ENCODE peak calls at places on chromosome 19, in nine cellular contexts. One of them, this sample, is unnamed.
A peak's percentile ranks its signal among the peaks of the same experiment; 100 is the strongest.

GRCh38 chr19:50703915-50704548 is 15.6 kb downstream of the SHANK1 start:
- DNase-seq in uterus: no peak
- DNase-seq in cardiac muscle cell: peak; percentile 55
- DNase-seq in breast epithelium: no peak
- DNase-seq in IMR-90: no peak
- DNase-seq in BE2C: peak; percentile 68
- DNase-seq in fibroblast of lung: no peak
- DNase-seq in glutamatergic neuron: peak; percentile 48
- DNase-seq in choroid plexus epithelial cell: no peak
- DNase-seq in this sample: no peak

GRCh38 chr19:38035515-38036495 is 128.8 kb downstream of the SIPA1L3 start:
- DNase-seq in cardiac muscle cell: no peak
- DNase-seq in BE2C: peak; percentile 28
- DNase-seq in IMR-90: peak; percentile 58
- DNase-seq in uterus: no peak
- DNase-seq in fibroblast of lung: peak; percentile 79
- DNase-seq in choroid plexus epithelial cell: no peak
- DNase-seq in breast epithelium: no peak
- DNase-seq in glutamatergic neuron: no peak
- DNase-seq in this sample: no peak

GRCh38 chr19:30622276-30622675 is 250.1 kb downstream of the ZNF536 start:
- DNase-seq in IMR-90: no peak
- DNase-seq in fibroblast of lung: no peak
- DNase-seq in breast epithelium: no peak
- DNase-seq in cardiac muscle cell: no peak
- DNase-seq in BE2C: no peak
- DNase-seq in glutamatergic neuron: no peak
- DNase-seq in uterus: no peak
- DNase-seq in choroid plexus epithelial cell: no peak
- DNase-seq in this sample: no peak

GRCh38 chr19:48397636-48398328 is 4.3 kb downstream of the GRIN2D start:
- DNase-seq in choroid plexus epithelial cell: no peak
- DNase-seq in fibroblast of lung: no peak
- DNase-seq in BE2C: no peak
- DNase-seq in IMR-90: no peak
- DNase-seq in glutamatergic neuron: no peak
- DNase-seq in breast epithelium: no peak
- DNase-seq in uterus: no peak
- DNase-seq in cardiac muscle cell: no peak
- DNase-seq in this sample: no peak

GRCh38 chr19:2282062-2282861 is at the start of gene PEAK3:
- DNase-seq in fibroblast of lung: peak; percentile 57
- DNase-seq in choroid plexus epithelial cell: peak; percentile 53
- DNase-seq in cardiac muscle cell: peak; percentile 61
- DNase-seq in BE2C: no peak
- DNase-seq in IMR-90: peak; percentile 24
- DNase-seq in glutamatergic neuron: peak; percentile 53
- DNase-seq in breast epithelium: no peak
- DNase-seq in uterus: peak; percentile 51
- DNase-seq in this sample: no peak

GRCh38 chr19:1267441-1268391 is 1.4 kb upstream of the CIRBP start:
- DNase-seq in cardiac muscle cell: no peak
- DNase-seq in fibroblast of lung: peak; percentile 58
- DNase-seq in uterus: peak; percentile 65
- DNase-seq in BE2C: no peak
- DNase-seq in glutamatergic neuron: no peak
- DNase-seq in choroid plexus epithelial cell: peak; percentile 31
- DNase-seq in breast epithelium: no peak
- DNase-seq in IMR-90: peak; percentile 60
- DNase-seq in this sample: no peak

GRCh38 chr19:51093510-51094345 is 11.0 kb upstream of the KLK14 start:
- DNase-seq in BE2C: no peak
- DNase-seq in uterus: no peak
- DNase-seq in breast epithelium: no peak
- DNase-seq in glutamatergic neuron: no peak
- DNase-seq in cardiac muscle cell: no peak
- DNase-seq in choroid plexus epithelial cell: no peak
- DNase-seq in IMR-90: no peak
- DNase-seq in fibroblast of lung: no peak
- DNase-seq in this sample: peak; percentile 48

GRCh38 chr19:10601999-10602329 is 14.9 kb upstream of the AP1M2 start:
- DNase-seq in fibroblast of lung: no peak
- DNase-seq in cardiac muscle cell: no peak
- DNase-seq in IMR-90: no peak
- DNase-seq in choroid plexus epithelial cell: no peak
- DNase-seq in glutamatergic neuron: no peak
- DNase-seq in BE2C: no peak
- DNase-seq in uterus: no peak
- DNase-seq in breast epithelium: no peak
- DNase-seq in this sample: peak; percentile 39

GRCh38 chr19:23070353-23070781 is 46.5 kb upstream of the ZNF730 start:
- DNase-seq in IMR-90: peak; percentile 15
- DNase-seq in glutamatergic neuron: peak; percentile 48
- DNase-seq in uterus: peak; percentile 26
- DNase-seq in choroid plexus epithelial cell: peak; percentile 76
- DNase-seq in BE2C: peak; percentile 24
- DNase-seq in fibroblast of lung: peak; percentile 17
- DNase-seq in cardiac muscle cell: no peak
- DNase-seq in breast epithelium: no peak
- DNase-seq in this sample: no peak

GRCh38 chr19:41859213-41859617 is 840 bp upstream of the RPS19 start:
- DNase-seq in IMR-90: no peak
- DNase-seq in cardiac muscle cell: no peak
- DNase-seq in glutamatergic neuron: no peak
- DNase-seq in BE2C: no peak
- DNase-seq in breast epithelium: no peak
- DNase-seq in fibroblast of lung: no peak
- DNase-seq in uterus: no peak
- DNase-seq in choroid plexus epithelial cell: no peak
- DNase-seq in this sample: no peak

GRCh38 chr19:41861098-41861768 is 1.2 kb downstream of the RPS19 start:
- DNase-seq in breast epithelium: no peak
- DNase-seq in uterus: no peak
- DNase-seq in cardiac muscle cell: no peak
- DNase-seq in IMR-90: no peak
- DNase-seq in BE2C: no peak
- DNase-seq in choroid plexus epithelial cell: no peak
- DNase-seq in fibroblast of lung: no peak
- DNase-seq in glutamatergic neuron: no peak
- DNase-seq in this sample: no peak

GRCh38 chr19:41861846-41862245 is 1.8 kb downstream of the RPS19 start:
- DNase-seq in fibroblast of lung: no peak
- DNase-seq in glutamatergic neuron: no peak
- DNase-seq in cardiac muscle cell: no peak
- DNase-seq in BE2C: no peak
- DNase-seq in choroid plexus epithelial cell: no peak
- DNase-seq in breast epithelium: no peak
- DNase-seq in uterus: no peak
- DNase-seq in IMR-90: no peak
- DNase-seq in this sample: no peak

GRCh38 chr19:41860419-41861097 is 503 bp downstream of the RPS19 start:
- DNase-seq in uterus: no peak
- DNase-seq in choroid plexus epithelial cell: peak; percentile 45
- DNase-seq in glutamatergic neuron: no peak
- DNase-seq in fibroblast of lung: peak; percentile 22
- DNase-seq in cardiac muscle cell: no peak
- DNase-seq in breast epithelium: no peak
- DNase-seq in BE2C: no peak
- DNase-seq in IMR-90: no peak
- DNase-seq in this sample: no peak

GRCh38 chr19:41859618-41860418 is at the start of gene RPS19:
- DNase-seq in IMR-90: peak; percentile 98
- DNase-seq in uterus: peak; percentile 98
- DNase-seq in fibroblast of lung: peak; percentile 97
- DNase-seq in choroid plexus epithelial cell: peak; percentile 99
- DNase-seq in glutamatergic neuron: peak; percentile 98
- DNase-seq in BE2C: peak; percentile 98
- DNase-seq in cardiac muscle cell: peak; percentile 98
- DNase-seq in breast epithelium: peak; percentile 98
- DNase-seq in this sample: peak; percentile 95
- TF ChIP-seq CTCF in IMR-90: peak; percentile 58
- TF ChIP-seq CTCF in uterus: peak; percentile 85
- TF ChIP-seq CTCF in fibroblast of lung: peak; percentile 65
- TF ChIP-seq CTCF in choroid plexus epithelial cell: peak; percentile 62
- TF ChIP-seq CTCF in glutamatergic neuron: peak; percentile 77
- TF ChIP-seq CTCF in BE2C: peak; percentile 60
- TF ChIP-seq CTCF in cardiac muscle cell: peak; percentile 54
- TF ChIP-seq CTCF in breast epithelium: peak; percentile 96
- TF ChIP-seq CTCF in this sample: peak; percentile 68

DNA sequence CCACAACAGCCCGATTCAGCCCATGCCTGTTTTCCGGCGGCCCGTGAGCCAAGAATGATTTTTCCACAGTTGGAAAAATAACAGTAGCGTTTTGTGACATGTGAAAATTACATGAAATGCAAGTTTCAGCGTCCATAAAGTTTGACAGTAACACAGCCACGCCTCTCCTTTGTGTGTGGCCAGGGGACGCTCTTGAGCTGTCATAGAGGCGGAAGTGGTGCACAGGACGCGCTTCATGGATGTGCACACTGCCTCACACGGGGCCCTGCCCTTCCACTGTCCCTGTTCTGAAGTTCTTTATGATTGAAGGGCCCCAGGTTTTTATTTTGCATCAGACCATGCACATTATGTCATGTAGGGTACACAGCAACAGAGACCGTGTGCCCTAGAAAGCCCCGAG is 12.4 kb upstream of the ELAVL1 start:
- DNase-seq in glutamatergic neuron: no peak
- DNase-seq in fibroblast of lung: no peak
- DNase-seq in breast epithelium: no peak
- DNase-seq in uterus: no peak
- DNase-seq in BE2C: no peak
- DNase-seq in IMR-90: no peak
- DNase-seq in cardiac muscle cell: no peak
- DNase-seq in choroid plexus epithelial cell: no peak
- DNase-seq in this sample: no peak
- TF ChIP-seq CTCF in glutamatergic neuron: no peak
- TF ChIP-seq CTCF in fibroblast of lung: no peak
- TF ChIP-seq CTCF in breast epithelium: no peak
- TF ChIP-seq CTCF in uterus: no peak
- TF ChIP-seq CTCF in BE2C: peak; percentile 16
- TF ChIP-seq CTCF in IMR-90: no peak
- TF ChIP-seq CTCF in cardiac muscle cell: peak; percentile 17
- TF ChIP-seq CTCF in choroid plexus epithelial cell: peak; percentile 32
- TF ChIP-seq CTCF in this sample: no peak

DNA sequence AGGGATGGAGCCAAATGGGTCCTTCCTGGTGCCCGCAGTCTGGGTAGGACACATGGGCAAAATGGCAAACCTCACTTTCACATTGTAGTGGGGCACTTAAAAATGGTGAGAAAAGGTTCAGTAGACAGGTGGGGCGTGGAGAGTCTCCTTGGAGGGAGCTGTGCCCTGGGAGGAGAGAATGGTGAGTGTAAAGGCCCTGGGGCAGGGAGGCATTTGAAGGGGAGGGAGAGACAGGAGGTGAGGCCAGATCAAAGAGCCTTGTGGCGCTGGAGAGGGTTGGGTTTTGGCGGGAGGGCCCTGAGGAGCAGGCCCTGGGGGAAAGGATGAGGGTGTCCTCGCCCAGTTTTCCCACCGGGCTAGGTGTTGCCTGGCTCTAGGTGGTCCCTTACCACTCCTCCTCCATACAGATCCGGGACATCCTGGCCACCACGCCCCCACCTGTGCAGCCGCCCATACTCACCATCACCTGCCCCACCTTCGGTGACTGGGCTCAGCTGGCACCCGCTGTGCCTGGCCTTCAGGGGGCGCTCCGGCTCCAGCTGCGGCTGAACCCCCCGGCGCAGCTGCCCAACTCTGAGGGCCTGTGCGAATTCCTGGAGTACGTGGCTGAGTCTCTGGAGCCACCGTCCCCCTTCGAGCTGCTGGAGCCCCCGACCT is 6.3 kb downstream of the MAP1S start:
- DNase-seq in breast epithelium: no peak
- DNase-seq in cardiac muscle cell: no peak
- DNase-seq in IMR-90: no peak
- DNase-seq in choroid plexus epithelial cell: no peak
- DNase-seq in BE2C: peak; percentile 46
- DNase-seq in fibroblast of lung: no peak
- DNase-seq in uterus: no peak
- DNase-seq in glutamatergic neuron: peak; percentile 53
- DNase-seq in this sample: no peak
- TF ChIP-seq CTCF in breast epithelium: no peak
- TF ChIP-seq CTCF in cardiac muscle cell: peak; percentile 39
- TF ChIP-seq CTCF in IMR-90: peak; percentile 16
- TF ChIP-seq CTCF in choroid plexus epithelial cell: peak; percentile 55
- TF ChIP-seq CTCF in BE2C: peak; percentile 50
- TF ChIP-seq CTCF in fibroblast of lung: peak; percentile 24
- TF ChIP-seq CTCF in uterus: no peak
- TF ChIP-seq CTCF in glutamatergic neuron: peak; percentile 53
- TF ChIP-seq CTCF in this sample: peak; percentile 29

GRCh38 chr19:17836530-17836929 is 11.3 kb downstream of the JAK3 start:
- DNase-seq in choroid plexus epithelial cell: no peak
- DNase-seq in glutamatergic neuron: no peak
- DNase-seq in BE2C: no peak
- DNase-seq in breast epithelium: no peak
- DNase-seq in cardiac muscle cell: no peak
- DNase-seq in IMR-90: no peak
- DNase-seq in fibroblast of lung: no peak
- DNase-seq in uterus: no peak
- DNase-seq in this sample: no peak

GRCh38 chr19:17832443-17833208 is 11.3 kb upstream of the INSL3 start:
- DNase-seq in breast epithelium: no peak
- DNase-seq in uterus: no peak
- DNase-seq in glutamatergic neuron: no peak
- DNase-seq in cardiac muscle cell: no peak
- DNase-seq in fibroblast of lung: no peak
- DNase-seq in BE2C: no peak
- DNase-seq in IMR-90: no peak
- DNase-seq in choroid plexus epithelial cell: no peak
- DNase-seq in this sample: no peak

GRCh38 chr19:17835182-17836006 is 12.4 kb downstream of the JAK3 start:
- DNase-seq in choroid plexus epithelial cell: no peak
- DNase-seq in fibroblast of lung: no peak
- DNase-seq in uterus: no peak
- DNase-seq in BE2C: no peak
- DNase-seq in IMR-90: no peak
- DNase-seq in breast epithelium: no peak
- DNase-seq in glutamatergic neuron: no peak
- DNase-seq in cardiac muscle cell: no peak
- DNase-seq in this sample: no peak

GRCh38 chr19:17831419-17831888 is 10.1 kb upstream of the INSL3 start:
- DNase-seq in BE2C: no peak
- DNase-seq in cardiac muscle cell: no peak
- DNase-seq in IMR-90: no peak
- DNase-seq in glutamatergic neuron: no peak
- DNase-seq in breast epithelium: no peak
- DNase-seq in choroid plexus epithelial cell: no peak
- DNase-seq in uterus: no peak
- DNase-seq in fibroblast of lung: no peak
- DNase-seq in this sample: no peak

GRCh38 chr19:17834350-17835181 is 13.2 kb downstream of the JAK3 start:
- DNase-seq in breast epithelium: no peak
- DNase-seq in BE2C: no peak
- DNase-seq in fibroblast of lung: no peak
- DNase-seq in IMR-90: no peak
- DNase-seq in choroid plexus epithelial cell: no peak
- DNase-seq in glutamatergic neuron: no peak
- DNase-seq in cardiac muscle cell: no peak
- DNase-seq in uterus: no peak
- DNase-seq in this sample: no peak
- TF ChIP-seq CTCF in breast epithelium: no peak
- TF ChIP-seq CTCF in BE2C: peak; percentile 23
- TF ChIP-seq CTCF in fibroblast of lung: peak; percentile 13
- TF ChIP-seq CTCF in IMR-90: peak; percentile 11
- TF ChIP-seq CTCF in choroid plexus epithelial cell: peak; percentile 30
- TF ChIP-seq CTCF in glutamatergic neuron: no peak
- TF ChIP-seq CTCF in cardiac muscle cell: no peak
- TF ChIP-seq CTCF in uterus: no peak
- TF ChIP-seq CTCF in this sample: no peak